ENCODE peak calls at places on chromosomes 7 and 10, in ten cellular contexts. One of them, this sample, is unnamed.

GRCh38 chr7:31114593-31115343 is 62.7 kb downstream of the ADCYAP1R1 start:
- DNase-seq in foreskin melanocyte: peak; percentile 12
- DNase-seq in activated CD4-positive, CD25-positive, alpha-beta regulatory T cell: no peak
- DNase-seq in central memory CD4-positive, alpha-beta T cell: no peak
- DNase-seq in HEK293T: peak; percentile 22
- DNase-seq in psoas muscle: no peak
- DNase-seq in BE2C: no peak
- DNase-seq in T1000: peak; percentile 1
- DNase-seq in A673: peak; percentile 26
- DNase-seq in A549: peak; percentile 26
- DNase-seq in this sample: no peak

GRCh38 chr10:126135939-126136595 is 239.7 kb downstream of the FANK1 start:
- DNase-seq in foreskin melanocyte: no peak
- DNase-seq in activated CD4-positive, CD25-positive, alpha-beta regulatory T cell: no peak
- DNase-seq in central memory CD4-positive, alpha-beta T cell: no peak
- DNase-seq in HEK293T: no peak
- DNase-seq in psoas muscle: no peak
- DNase-seq in BE2C: no peak
- DNase-seq in T1000: no peak
- DNase-seq in A673: peak; percentile 83
- DNase-seq in A549: no peak
- DNase-seq in this sample: no peak

GRCh38 chr7:128405345-128406146 is 4.2 kb downstream of the IMPDH1 start:
- DNase-seq in foreskin melanocyte: no peak
- DNase-seq in activated CD4-positive, CD25-positive, alpha-beta regulatory T cell: peak; percentile 48
- DNase-seq in central memory CD4-positive, alpha-beta T cell: peak; percentile 58
- DNase-seq in HEK293T: peak; percentile 75
- DNase-seq in psoas muscle: peak; percentile 71
- DNase-seq in BE2C: peak; percentile 77
- DNase-seq in T1000: no peak
- DNase-seq in A673: peak; percentile 74
- DNase-seq in A549: no peak
- DNase-seq in this sample: no peak

GRCh38 chr10:17365402-17365801 is 89.0 kb downstream of the ST8SIA6 start:
- DNase-seq in foreskin melanocyte: no peak
- DNase-seq in activated CD4-positive, CD25-positive, alpha-beta regulatory T cell: no peak
- DNase-seq in central memory CD4-positive, alpha-beta T cell: no peak
- DNase-seq in HEK293T: no peak
- DNase-seq in psoas muscle: no peak
- DNase-seq in BE2C: no peak
- DNase-seq in T1000: no peak
- DNase-seq in A673: no peak
- DNase-seq in A549: no peak
- DNase-seq in this sample: no peak

GRCh38 chr10:112446055-112446854 is 459 bp downstream of the ZDHHC6 start:
- DNase-seq in foreskin melanocyte: no peak
- DNase-seq in activated CD4-positive, CD25-positive, alpha-beta regulatory T cell: no peak
- DNase-seq in central memory CD4-positive, alpha-beta T cell: no peak
- DNase-seq in HEK293T: peak; percentile 18
- DNase-seq in psoas muscle: no peak
- DNase-seq in BE2C: no peak
- DNase-seq in T1000: no peak
- DNase-seq in A673: peak; percentile 2
- DNase-seq in A549: no peak
- DNase-seq in this sample: no peak

GRCh38 chr10:6602700-6603084 is 22.6 kb upstream of the PRKCQ start:
- DNase-seq in foreskin melanocyte: no peak
- DNase-seq in activated CD4-positive, CD25-positive, alpha-beta regulatory T cell: no peak
- DNase-seq in central memory CD4-positive, alpha-beta T cell: no peak
- DNase-seq in HEK293T: no peak
- DNase-seq in psoas muscle: no peak
- DNase-seq in BE2C: no peak
- DNase-seq in T1000: no peak
- DNase-seq in A673: no peak
- DNase-seq in A549: no peak
- DNase-seq in this sample: no peak

GRCh38 chr10:77075916-77076315 is 561.7 kb downstream of the KCNMA1 start:
- DNase-seq in foreskin melanocyte: peak; percentile 53
- DNase-seq in activated CD4-positive, CD25-positive, alpha-beta regulatory T cell: no peak
- DNase-seq in central memory CD4-positive, alpha-beta T cell: no peak
- DNase-seq in HEK293T: no peak
- DNase-seq in psoas muscle: no peak
- DNase-seq in BE2C: no peak
- DNase-seq in T1000: no peak
- DNase-seq in A673: no peak
- DNase-seq in A549: no peak
- DNase-seq in this sample: no peak

GRCh38 chr7:32462966-32463365 is 27.2 kb downstream of the LSM5 start:
- DNase-seq in foreskin melanocyte: no peak
- DNase-seq in activated CD4-positive, CD25-positive, alpha-beta regulatory T cell: no peak
- DNase-seq in central memory CD4-positive, alpha-beta T cell: no peak
- DNase-seq in HEK293T: no peak
- DNase-seq in psoas muscle: no peak
- DNase-seq in BE2C: no peak
- DNase-seq in T1000: no peak
- DNase-seq in A673: no peak
- DNase-seq in A549: no peak
- DNase-seq in this sample: no peak

GRCh38 chr7:142025896-142026295 is 30.2 kb downstream of the MGAM start:
- DNase-seq in foreskin melanocyte: no peak
- DNase-seq in activated CD4-positive, CD25-positive, alpha-beta regulatory T cell: no peak
- DNase-seq in central memory CD4-positive, alpha-beta T cell: no peak
- DNase-seq in HEK293T: no peak
- DNase-seq in psoas muscle: no peak
- DNase-seq in BE2C: no peak
- DNase-seq in T1000: no peak
- DNase-seq in A673: no peak
- DNase-seq in A549: no peak
- DNase-seq in this sample: no peak

GRCh38 chr10:14086596-14086995 is 244.1 kb downstream of the FRMD4A start:
- DNase-seq in foreskin melanocyte: no peak
- DNase-seq in activated CD4-positive, CD25-positive, alpha-beta regulatory T cell: no peak
- DNase-seq in central memory CD4-positive, alpha-beta T cell: no peak
- DNase-seq in HEK293T: no peak
- DNase-seq in psoas muscle: no peak
- DNase-seq in BE2C: no peak
- DNase-seq in T1000: no peak
- DNase-seq in A673: no peak
- DNase-seq in A549: no peak
- DNase-seq in this sample: no peak

GRCh38 chr7:155800301-155800700 is 12.0 kb downstream of the SHH start:
- DNase-seq in foreskin melanocyte: no peak
- DNase-seq in activated CD4-positive, CD25-positive, alpha-beta regulatory T cell: no peak
- DNase-seq in central memory CD4-positive, alpha-beta T cell: no peak
- DNase-seq in HEK293T: no peak
- DNase-seq in psoas muscle: no peak
- DNase-seq in BE2C: no peak
- DNase-seq in T1000: no peak
- DNase-seq in A673: no peak
- DNase-seq in A549: no peak
- DNase-seq in this sample: no peak

GRCh38 chr7:122305475-122306319 is 1.1 kb upstream of the FEZF1 start:
- DNase-seq in foreskin melanocyte: no peak
- DNase-seq in activated CD4-positive, CD25-positive, alpha-beta regulatory T cell: no peak
- DNase-seq in central memory CD4-positive, alpha-beta T cell: no peak
- DNase-seq in HEK293T: peak; percentile 51
- DNase-seq in psoas muscle: no peak
- DNase-seq in BE2C: no peak
- DNase-seq in T1000: no peak
- DNase-seq in A673: peak; percentile 76
- DNase-seq in A549: peak; percentile 22
- DNase-seq in this sample: no peak

GRCh38 chr10:101814466-101815041 is 3.7 kb downstream of the OGA start:
- DNase-seq in foreskin melanocyte: no peak
- DNase-seq in activated CD4-positive, CD25-positive, alpha-beta regulatory T cell: no peak
- DNase-seq in central memory CD4-positive, alpha-beta T cell: no peak
- DNase-seq in HEK293T: no peak
- DNase-seq in psoas muscle: no peak
- DNase-seq in BE2C: no peak
- DNase-seq in T1000: no peak
- DNase-seq in A673: no peak
- DNase-seq in A549: no peak
- DNase-seq in this sample: no peak

GRCh38 chr7:83550100-83550499 is 98.8 kb downstream of the SEMA3E start:
- DNase-seq in foreskin melanocyte: no peak
- DNase-seq in activated CD4-positive, CD25-positive, alpha-beta regulatory T cell: no peak
- DNase-seq in central memory CD4-positive, alpha-beta T cell: no peak
- DNase-seq in HEK293T: no peak
- DNase-seq in psoas muscle: no peak
- DNase-seq in BE2C: no peak
- DNase-seq in T1000: no peak
- DNase-seq in A673: no peak
- DNase-seq in A549: no peak
- DNase-seq in this sample: no peak

GRCh38 chr10:122435212-122435827 is 19.1 kb upstream of the ARMS2 start:
- DNase-seq in foreskin melanocyte: peak; percentile 42
- DNase-seq in activated CD4-positive, CD25-positive, alpha-beta regulatory T cell: no peak
- DNase-seq in central memory CD4-positive, alpha-beta T cell: peak; percentile 54
- DNase-seq in HEK293T: no peak
- DNase-seq in psoas muscle: no peak
- DNase-seq in BE2C: no peak
- DNase-seq in T1000: no peak
- DNase-seq in A673: peak; percentile 64
- DNase-seq in A549: peak; percentile 48
- DNase-seq in this sample: no peak

GRCh38 chr7:55964802-55965470 is 551 bp downstream of the NIPSNAP2 start:
- DNase-seq in foreskin melanocyte: peak; percentile 52
- DNase-seq in activated CD4-positive, CD25-positive, alpha-beta regulatory T cell: peak; percentile 33
- DNase-seq in central memory CD4-positive, alpha-beta T cell: no peak
- DNase-seq in HEK293T: peak; percentile 49
- DNase-seq in psoas muscle: peak; percentile 91
- DNase-seq in BE2C: peak; percentile 63
- DNase-seq in T1000: peak; percentile 58
- DNase-seq in A673: peak; percentile 37
- DNase-seq in A549: peak; percentile 69
- DNase-seq in this sample: no peak

GRCh38 chr7:64614812-64615211 is 51.1 kb upstream of the ZNF107 start:
- DNase-seq in foreskin melanocyte: no peak
- DNase-seq in activated CD4-positive, CD25-positive, alpha-beta regulatory T cell: no peak
- DNase-seq in central memory CD4-positive, alpha-beta T cell: no peak
- DNase-seq in HEK293T: no peak
- DNase-seq in psoas muscle: no peak
- DNase-seq in BE2C: no peak
- DNase-seq in T1000: no peak
- DNase-seq in A673: no peak
- DNase-seq in A549: no peak
- DNase-seq in this sample: no peak

GRCh38 chr7:66837007-66837406 is 84.0 kb upstream of the TMEM248 start:
- DNase-seq in foreskin melanocyte: peak; percentile 12
- DNase-seq in activated CD4-positive, CD25-positive, alpha-beta regulatory T cell: no peak
- DNase-seq in central memory CD4-positive, alpha-beta T cell: no peak
- DNase-seq in HEK293T: no peak
- DNase-seq in psoas muscle: no peak
- DNase-seq in BE2C: peak; percentile 38
- DNase-seq in T1000: no peak
- DNase-seq in A673: peak; percentile 52
- DNase-seq in A549: peak; percentile 75
- DNase-seq in this sample: no peak

GRCh38 chr10:109456566-109457361 is 466.5 kb downstream of the XPNPEP1 start:
- DNase-seq in foreskin melanocyte: no peak
- DNase-seq in activated CD4-positive, CD25-positive, alpha-beta regulatory T cell: no peak
- DNase-seq in central memory CD4-positive, alpha-beta T cell: no peak
- DNase-seq in HEK293T: no peak
- DNase-seq in psoas muscle: no peak
- DNase-seq in BE2C: no peak
- DNase-seq in T1000: no peak
- DNase-seq in A673: peak; percentile 60
- DNase-seq in A549: no peak
- DNase-seq in this sample: no peak

GRCh38 chr10:84237199-84238051 is 3.9 kb downstream of the LRIT1 start:
- DNase-seq in foreskin melanocyte: no peak
- DNase-seq in activated CD4-positive, CD25-positive, alpha-beta regulatory T cell: no peak
- DNase-seq in central memory CD4-positive, alpha-beta T cell: no peak
- DNase-seq in HEK293T: no peak
- DNase-seq in psoas muscle: no peak
- DNase-seq in BE2C: no peak
- DNase-seq in T1000: no peak
- DNase-seq in A673: no peak
- DNase-seq in A549: no peak
- DNase-seq in this sample: no peak

GRCh38 chr10:32374605-32375004 is 27.6 kb upstream of the EPC1 start:
- DNase-seq in foreskin melanocyte: no peak
- DNase-seq in activated CD4-positive, CD25-positive, alpha-beta regulatory T cell: no peak
- DNase-seq in central memory CD4-positive, alpha-beta T cell: no peak
- DNase-seq in HEK293T: no peak
- DNase-seq in psoas muscle: no peak
- DNase-seq in BE2C: no peak
- DNase-seq in T1000: no peak
- DNase-seq in A673: no peak
- DNase-seq in A549: no peak
- DNase-seq in this sample: no peak

GRCh38 chr7:104035351-104035750 is 45.9 kb upstream of the RELN start:
- DNase-seq in foreskin melanocyte: no peak
- DNase-seq in activated CD4-positive, CD25-positive, alpha-beta regulatory T cell: no peak
- DNase-seq in central memory CD4-positive, alpha-beta T cell: no peak
- DNase-seq in HEK293T: no peak
- DNase-seq in psoas muscle: no peak
- DNase-seq in BE2C: no peak
- DNase-seq in T1000: no peak
- DNase-seq in A673: no peak
- DNase-seq in A549: no peak
- DNase-seq in this sample: no peak

GRCh38 chr7:131493559-131493958 is 62.9 kb downstream of the PODXL start:
- DNase-seq in foreskin melanocyte: peak; percentile 28
- DNase-seq in activated CD4-positive, CD25-positive, alpha-beta regulatory T cell: no peak
- DNase-seq in central memory CD4-positive, alpha-beta T cell: no peak
- DNase-seq in HEK293T: no peak
- DNase-seq in psoas muscle: no peak
- DNase-seq in BE2C: no peak
- DNase-seq in T1000: no peak
- DNase-seq in A673: peak; percentile 42
- DNase-seq in A549: no peak
- DNase-seq in this sample: no peak

GRCh38 chr7:119219663-119220062 is 995.2 kb downstream of the ANKRD7 start:
- DNase-seq in foreskin melanocyte: no peak
- DNase-seq in activated CD4-positive, CD25-positive, alpha-beta regulatory T cell: no peak
- DNase-seq in central memory CD4-positive, alpha-beta T cell: no peak
- DNase-seq in HEK293T: no peak
- DNase-seq in psoas muscle: no peak
- DNase-seq in BE2C: no peak
- DNase-seq in T1000: no peak
- DNase-seq in A673: no peak
- DNase-seq in A549: no peak
- DNase-seq in this sample: no peak

GRCh38 chr10:44853148-44853734 is 57.9 kb upstream of the TMEM72 start:
- DNase-seq in foreskin melanocyte: no peak
- DNase-seq in activated CD4-positive, CD25-positive, alpha-beta regulatory T cell: no peak
- DNase-seq in central memory CD4-positive, alpha-beta T cell: no peak
- DNase-seq in HEK293T: no peak
- DNase-seq in psoas muscle: peak; percentile 23
- DNase-seq in BE2C: no peak
- DNase-seq in T1000: no peak
- DNase-seq in A673: no peak
- DNase-seq in A549: no peak
- DNase-seq in this sample: no peak

GRCh38 chr10:30804478-30805055 is 175.0 kb upstream of the LYZL2 start:
- DNase-seq in foreskin melanocyte: peak; percentile 73
- DNase-seq in activated CD4-positive, CD25-positive, alpha-beta regulatory T cell: no peak
- DNase-seq in central memory CD4-positive, alpha-beta T cell: no peak
- DNase-seq in HEK293T: no peak
- DNase-seq in psoas muscle: peak; percentile 73
- DNase-seq in BE2C: no peak
- DNase-seq in T1000: no peak
- DNase-seq in A673: no peak
- DNase-seq in A549: no peak
- DNase-seq in this sample: no peak

This sample was measured in D721Med.